ENCODE peak calls at places on chromosomes 11 and 22, in nine cellular contexts. L is iPS DF 6.9; J is upper lobe of left lung; I is NCI-H1930; S is MV-4-11; E is memory B cell; C is HTR-8/SVneo; P is activated CD4-positive, alpha-beta T cell treated with anti-CD3 and anti-CD28 coated beads, Interleukin-2, amount 50 U/mL, for 24 hours; H is kidney glomerular epithelial cell. V is an unnamed sample.

GRCh38 chr11:63862923-63863322 is 24.0 kb downstream of the MARK2 start:
- DNase-seq in I (no peak), S (peak; percentile 65), P (no peak), H (no peak), J (peak; percentile 33), C (no peak), E (no peak), L (no peak), V (no peak)

GRCh38 chr22:25494774-25495173 is 69.7 kb upstream of the GRK3 start:
- DNase-seq in I (no peak), L (no peak), P (no peak), H (no peak), C (no peak), E (no peak), J (no peak), S (peak; percentile 65), V (no peak)

GRCh38 chr11:70523384-70524095 is 125.2 kb downstream of the CTTN start:
- DNase-seq in L (no peak), I (no peak), C (no peak), J (no peak), E (no peak), H (no peak), P (no peak), S (no peak), V (no peak)

GRCh38 chr22:37803636-37804371 is 3.9 kb upstream of the GCAT start:
- DNase-seq in H (no peak), P (no peak), S (no peak), C (no peak), J (no peak), L (no peak), E (no peak), I (no peak), V (no peak)

GRCh38 chr11:47768090-47768620 is 1.0 kb upstream of the FNBP4 start:
- DNase-seq in H (peak; percentile 59), I (peak; percentile 59), J (peak; percentile 87), S (peak; percentile 50), L (no peak), E (no peak), P (peak; percentile 13), C (peak; percentile 81), V (peak; percentile 66)

GRCh38 chr22:28891156-28891733 is 7.9 kb downstream of the ZNRF3 start:
- DNase-seq in C (no peak), J (no peak), P (no peak), L (no peak), S (no peak), I (no peak), H (no peak), E (no peak), V (no peak)

GRCh38 chr11:30186748-30187147 is 44.1 kb upstream of the FSHB start:
- DNase-seq in L (no peak), E (no peak), J (no peak), H (no peak), S (no peak), I (no peak), C (no peak), P (no peak), V (no peak)

GRCh38 chr11:72781063-72781312 is 12.9 kb downstream of the STARD10 start:
- DNase-seq in S (no peak), I (no peak), E (no peak), J (peak; percentile 51), C (no peak), P (no peak), L (no peak), H (no peak), V (no peak)

GRCh38 chr11:1480555-1481482 is 5.8 kb downstream of the MOB2 start:
- DNase-seq in L (no peak), H (no peak), P (no peak), J (no peak), I (no peak), S (no peak), E (no peak), C (no peak), V (no peak)

GRCh38 chr11:68043349-68044144 is 4.7 kb downstream of the TCIRG1 start:
- DNase-seq in H (no peak), S (peak; percentile 90), L (no peak), C (peak; percentile 90), P (no peak), E (no peak), J (no peak), I (no peak), V (no peak)